ENCODE peak calls at places on chromosomes 3 and 15, in ten cellular contexts. O is neural crest cell; J is AG04449; C is left ventricle myocardium inferior; M is mesothelial cell of epicardium; U is HFF-Myc; S is bronchial epithelial cell; B is CD4-positive, alpha-beta T cell; R is endothelial cell; E is cardiac muscle cell. P is an unnamed sample.

GRCh38 chr3:139532996-139533395 is 6.5 kb downstream of the RBP1 start:
- DNase-seq in U (no peak), J (no peak), E (peak; percentile 25), R (no peak), B (no peak), S (no peak), C (no peak), M (no peak), O (no peak), P (no peak)

GRCh38 chr15:31214158-31214863 is 112.3 kb upstream of the KLF13 start:
- DNase-seq in S (no peak), B (no peak), U (no peak), C (no peak), R (no peak), M (no peak), J (no peak), E (no peak), O (no peak), P (no peak)

GRCh38 chr3:126773783-126774182 is 69.7 kb downstream of the CHCHD6 start:
- DNase-seq in E (no peak), C (no peak), U (no peak), M (no peak), R (no peak), J (no peak), S (peak; percentile 45), O (no peak), B (no peak), P (no peak)

GRCh38 chr3:190225186-190225692 is 97.0 kb downstream of the CLDN1 start:
- DNase-seq in B (no peak), S (peak; percentile 68), J (no peak), U (no peak), M (no peak), O (no peak), C (no peak), R (no peak), E (peak; percentile 25), P (peak; percentile 7)

GRCh38 chr3:40191850-40192448 is 117.6 kb upstream of the EIF1B start:
- DNase-seq in J (no peak), M (no peak), S (peak; percentile 52), U (peak; percentile 10), R (peak; percentile 70), E (peak; percentile 69), O (peak; percentile 61), C (peak; percentile 41), B (peak; percentile 41), P (peak; percentile 16)

GRCh38 chr3:71207632-71208031 is 375.9 kb downstream of the FOXP1 start:
- DNase-seq in O (no peak), R (no peak), S (no peak), J (no peak), E (no peak), C (no peak), M (no peak), B (no peak), U (no peak), P (no peak)

GRCh38 chr15:68184616-68185470 is 20.3 kb downstream of the CALML4 start:
- DNase-seq in O (no peak), S (no peak), J (no peak), B (no peak), C (no peak), U (no peak), M (no peak), E (no peak), R (no peak), P (no peak)

GRCh38 chr15:72169236-72169920 is 28.2 kb downstream of the GRAMD2A start:
- DNase-seq in S (no peak), R (no peak), E (no peak), J (no peak), O (no peak), U (no peak), M (no peak), C (no peak), B (no peak), P (no peak)

GRCh38 chr15:74127255-74127953 is 3.0 kb upstream of the ISLR2 start:
- DNase-seq in E (peak; percentile 92), B (peak; percentile 69), R (peak; percentile 99), J (peak; percentile 5), U (peak; percentile 46), O (peak; percentile 99), C (peak; percentile 89), M (peak; percentile 87), S (peak; percentile 44), P (peak; percentile 59)

GRCh38 chr3:157444789-157445188 is 8.1 kb downstream of the PTX3 start:
- DNase-seq in J (no peak), U (no peak), S (no peak), R (no peak), B (no peak), C (no peak), O (no peak), E (peak; percentile 49), M (no peak), P (no peak)

GRCh38 chr15:79337591-79337990 is 26.7 kb downstream of the TMED3 start:
- DNase-seq in O (no peak), B (no peak), J (no peak), U (no peak), C (no peak), M (no peak), E (no peak), S (no peak), R (no peak), P (no peak)

GRCh38 chr15:92655178-92655995 is at the start of gene FAM174B:
- DNase-seq in M (peak; percentile 46), U (no peak), C (peak; percentile 60), J (no peak), E (peak; percentile 52), B (no peak), S (no peak), O (peak; percentile 52), R (peak; percentile 65), P (no peak)

GRCh38 chr15:70916531-70916930 is 23.9 kb downstream of the LRRC49 start:
- DNase-seq in B (no peak), U (no peak), C (no peak), O (no peak), S (no peak), E (no peak), J (no peak), M (no peak), R (no peak), P (no peak)

GRCh38 chr3:210649-211048 is 14.1 kb downstream of the CHL1 start:
- DNase-seq in M (no peak), U (no peak), C (no peak), S (no peak), J (no peak), E (no peak), R (no peak), O (no peak), B (no peak), P (no peak)

GRCh38 chr3:135007622-135008021 is 212.6 kb downstream of the EPHB1 start:
- DNase-seq in C (no peak), M (no peak), B (no peak), O (no peak), E (no peak), R (no peak), S (peak; percentile 2), J (no peak), U (no peak), P (no peak)

GRCh38 chr3:53525765-53526761 is 31.7 kb downstream of the CACNA1D start:
- DNase-seq in U (no peak), R (no peak), C (no peak), S (no peak), J (no peak), B (no peak), M (no peak), E (peak; percentile 31), O (no peak), P (no peak)

DNA sequence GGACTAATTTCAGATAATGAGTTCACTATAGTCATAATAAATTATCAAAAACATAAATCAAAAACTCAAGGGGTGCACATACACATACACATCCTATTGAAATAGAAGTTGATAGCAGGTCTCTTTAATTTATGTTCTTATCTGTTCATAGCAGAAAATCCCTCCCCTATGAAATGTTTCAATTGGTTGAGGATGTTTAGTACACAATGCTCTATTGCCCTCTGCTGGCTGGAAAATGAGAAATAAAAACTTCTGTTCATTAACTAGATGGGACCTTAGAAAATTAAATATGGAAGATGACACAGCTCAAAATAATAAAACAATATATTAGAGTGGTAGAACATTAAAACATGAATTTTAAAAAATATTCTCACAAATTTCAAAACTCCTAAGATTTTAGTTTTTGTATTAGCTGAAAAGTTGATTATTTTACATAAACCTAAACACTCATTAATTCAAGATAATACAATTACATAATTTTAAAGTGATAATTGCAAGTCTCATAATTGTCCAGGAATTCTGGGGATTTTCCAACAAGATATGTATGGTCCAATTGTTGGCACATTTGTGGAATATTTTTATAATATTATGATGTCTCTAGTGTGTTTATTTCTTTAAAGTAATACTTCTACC is 735.0 kb downstream of the ROBO1 start:
- DNase-seq in R (peak; percentile 22), M (no peak), U (peak; percentile 45), S (peak; percentile 60), O (peak; percentile 33), E (peak; percentile 75), C (no peak), J (no peak), B (no peak), P (no peak)
- TF ChIP-seq CTCF in R (peak; percentile 79), M (peak; percentile 77), U (peak; percentile 31), S (peak; percentile 24), O (peak; percentile 92), E (peak; percentile 57), C (peak; percentile 67), J (peak; percentile 40), B (no peak), P (peak; percentile 47)

GRCh38 chr15:61856295-61856694 is 204.0 kb downstream of the VPS13C start:
- DNase-seq in C (no peak), M (no peak), B (no peak), E (no peak), U (no peak), R (no peak), S (no peak), O (no peak), J (no peak), P (no peak)
- TF ChIP-seq CTCF in C (no peak), M (no peak), B (no peak), E (peak; percentile 3), U (no peak), R (peak; percentile 41), S (no peak), O (peak; percentile 27), J (no peak), P (no peak)

GRCh38 chr3:9251055-9251786 is 1.8 kb upstream of the SRGAP3 start:
- DNase-seq in U (no peak), S (peak; percentile 32), O (no peak), R (no peak), B (no peak), J (no peak), M (no peak), E (no peak), C (peak; percentile 67), P (no peak)
- TF ChIP-seq CTCF in U (no peak), S (peak; percentile 20), O (no peak), R (no peak), B (no peak), J (no peak), M (no peak), E (no peak), C (no peak), P (peak; percentile 0)

DNA sequence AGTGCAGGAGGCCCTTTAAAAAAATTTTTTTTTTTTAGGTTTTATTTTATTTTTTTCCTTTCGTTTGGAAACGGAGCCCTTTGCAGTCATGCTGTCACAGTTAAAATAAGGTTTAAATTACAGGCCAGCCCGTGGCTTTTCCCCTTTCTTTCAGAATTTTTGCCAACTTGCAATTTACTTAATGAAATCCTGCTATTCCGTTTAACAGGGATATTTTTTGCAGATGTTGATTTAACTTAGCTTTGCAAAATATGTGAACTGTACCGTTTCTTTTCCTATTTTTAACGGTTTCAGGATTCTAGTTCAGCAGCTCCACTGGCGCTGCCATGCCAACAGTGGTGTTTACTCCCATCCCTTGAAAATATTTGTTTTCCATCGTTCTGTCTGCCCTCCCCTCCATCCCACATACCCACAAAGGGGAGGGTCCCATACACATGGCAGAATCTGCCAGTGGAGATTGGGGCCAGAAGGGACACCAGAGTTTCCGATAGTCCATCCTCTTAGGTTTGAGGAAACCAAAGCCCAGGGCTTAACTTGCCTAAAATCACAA is 54.3 kb downstream of the SMAD6 start:
- DNase-seq in R (no peak), S (no peak), M (no peak), B (no peak), C (no peak), U (no peak), E (no peak), O (no peak), J (no peak), P (no peak)
- TF ChIP-seq CTCF in R (no peak), S (no peak), M (no peak), B (no peak), C (no peak), U (no peak), E (no peak), O (no peak), J (no peak), P (no peak)